ENCODE peak calls at places on chromosomes 2 and 18, in six cellular contexts. U, T, F, Y, J and P are unnamed samples. For H3K4me1, the result is how much of the 10 kb centered on the place peaks cover.

GRCh38 chr2:75505012-75505411 is 55.7 kb downstream of the EVA1A start:
- DNase-seq in J (no peak), U (no peak), F (no peak), T (no peak), Y (no peak), P (no peak)

GRCh38 chr2:191686658-191687057 is 8.7 kb downstream of the NABP1 start:
- DNase-seq in F (no peak), J (no peak), T (no peak), U (no peak), Y (no peak), P (no peak)

GRCh38 chr2:169734172-169734847 is 678 bp downstream of the KLHL23 start:
- DNase-seq in J (no peak), T (no peak), U (peak), Y (peak), F (no peak), P (no peak)

GRCh38 chr2:157419031-157419580 is 24.8 kb downstream of the CYTIP start:
- DNase-seq in F (no peak), J (peak), U (no peak), Y (no peak), T (no peak), P (no peak)

GRCh38 chr2:5690231-5690630 is 2.0 kb upstream of the SOX11 start:
- DNase-seq in J (no peak), Y (no peak), T (no peak), U (no peak), F (no peak), P (peak)

GRCh38 chr2:160221391-160222276 is 21.6 kb upstream of the ITGB6 start:
- DNase-seq in Y (peak), U (no peak), T (no peak), J (no peak), F (peak), P (no peak)

GRCh38 chr18:7677001-7677400 is 109.9 kb downstream of the PTPRM start:
- DNase-seq in U (no peak), Y (no peak), J (no peak), F (no peak), T (no peak), P (no peak)

GRCh38 chr2:119233326-119234020 is 9.8 kb downstream of the STEAP3 start:
- DNase-seq in F (no peak), U (no peak), J (no peak), Y (no peak), T (no peak), P (no peak)

GRCh38 chr2:113973856-113974255 is 84.0 kb downstream of the ACTR3 start:
- DNase-seq in T (no peak), U (no peak), J (no peak), Y (no peak), F (no peak), P (no peak)

GRCh38 chr18:35118641-35119040 is 77.4 kb downstream of the MAPRE2 start:
- DNase-seq in U (no peak), Y (no peak), F (no peak), J (no peak), T (no peak), P (no peak)

GRCh38 chr2:132804045-132804444 is 134.0 kb upstream of the LYPD1 start:
- DNase-seq in U (peak), T (no peak), F (no peak), Y (no peak), J (no peak), P (no peak)

GRCh38 chr2:239369631-239370161 is 31.1 kb downstream of the HDAC4 start:
- DNase-seq in U (no peak), Y (no peak), F (peak), T (no peak), J (peak), P (no peak)

GRCh38 chr2:10921525-10921924 is 9.8 kb downstream of the KCNF1 start:
- DNase-seq in U (no peak), Y (no peak), F (peak), T (no peak), J (peak), P (no peak)

GRCh38 chr18:38427736-38428135 is 862.1 kb upstream of the CELF4 start:
- DNase-seq in U (no peak), T (no peak), J (no peak), F (no peak), Y (no peak), P (no peak)

GRCh38 chr18:41075212-41075611 is 879.8 kb upstream of the PIK3C3 start:
- DNase-seq in F (no peak), T (no peak), U (no peak), Y (no peak), J (no peak), P (no peak)

GRCh38 chr18:55781481-55781957 is 193.5 kb upstream of the TCF4 start:
- DNase-seq in T (peak), Y (no peak), F (no peak), U (peak), J (no peak), P (no peak)

GRCh38 chr2:237414056-237414661 is at the start of gene COL6A3:
- DNase-seq in T (no peak), J (no peak), F (no peak), Y (no peak), U (no peak), P (no peak)

GRCh38 chr2:239339726-239340654 is 60.8 kb downstream of the HDAC4 start:
- DNase-seq in U (no peak), Y (no peak), J (no peak), T (no peak), F (no peak), P (peak)

GRCh38 chr18:9925369-9925768 is 11.6 kb downstream of the VAPA start:
- DNase-seq in T (no peak), F (no peak), Y (no peak), J (no peak), U (no peak), P (no peak)

GRCh38 chr2:27566628-27567027 is 16.2 kb upstream of the ZNF512 start:
- DNase-seq in Y (no peak), U (no peak), T (no peak), F (no peak), J (no peak), P (peak)

GRCh38 chr2:98444436-98445166 is at the start of gene INPP4A:
- DNase-seq in F (peak), Y (peak), J (peak), T (no peak), U (peak), P (no peak)

DNA sequence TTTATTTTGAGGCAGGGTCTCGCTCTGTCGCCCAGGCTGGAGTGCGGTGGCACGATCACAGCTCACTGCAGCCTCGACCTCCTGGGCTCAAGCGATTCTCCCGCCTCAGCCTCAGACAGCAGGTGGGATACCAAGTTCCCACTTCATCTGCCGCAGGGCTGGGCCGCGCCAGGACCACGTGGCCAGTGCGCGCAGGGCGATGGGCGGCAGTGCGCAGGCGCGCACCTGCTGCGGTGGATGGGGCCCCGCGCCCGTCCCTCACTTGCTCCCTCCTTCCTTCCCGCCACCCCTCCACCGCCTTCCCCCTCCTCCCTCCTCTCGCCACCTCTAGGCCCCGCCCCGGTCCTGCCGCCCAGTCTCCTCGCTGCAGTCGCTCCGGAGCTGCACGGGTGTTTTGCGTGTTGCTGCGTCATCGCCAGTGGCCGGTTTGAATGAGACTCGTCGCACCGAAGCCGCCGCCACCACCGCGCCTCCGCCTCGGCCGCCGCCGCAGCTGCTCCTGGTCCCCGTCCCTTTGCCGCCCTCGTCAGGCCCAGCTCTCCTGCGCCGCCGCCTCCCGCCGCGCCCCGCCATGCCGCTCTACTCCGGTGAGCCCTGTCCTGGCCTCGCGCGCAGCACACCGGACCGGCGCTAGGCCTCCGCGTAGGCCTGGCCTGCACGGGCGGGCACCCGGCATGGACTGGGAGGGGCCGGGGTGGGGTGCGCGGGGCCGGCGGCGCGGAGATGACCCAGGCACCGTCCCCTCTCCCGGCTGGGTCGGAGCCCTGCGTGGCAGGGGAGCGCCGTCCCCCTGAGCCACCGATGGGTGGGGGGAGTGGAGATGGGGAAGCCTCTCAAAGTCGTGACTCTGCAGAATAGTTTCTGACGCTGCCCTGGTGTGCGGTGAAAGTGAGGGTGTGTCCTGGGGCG is at the start of gene USP14:
- DNase-seq in T (peak), J (peak), F (peak), U (peak), Y (peak), P (peak)
- TF ChIP-seq POLR2AphosphoS5 in T (no peak), J (peak), F (peak), U (peak), Y (peak), P (peak)

GRCh38 chr2:26190369-26190768 is 17.5 kb downstream of the GAREM2 start:
- DNase-seq in U (no peak), F (no peak), T (no peak), Y (no peak), J (no peak), P (no peak)

GRCh38 chr2:26187114-26187513 is 14.2 kb downstream of the GAREM2 start:
- DNase-seq in U (no peak), J (no peak), F (no peak), Y (no peak), T (no peak), P (no peak)

GRCh38 chr2:26187537-26188104 is 14.7 kb downstream of the GAREM2 start:
- DNase-seq in J (no peak), U (no peak), F (no peak), T (no peak), Y (no peak), P (no peak)

GRCh38 chr2:26189751-26190150 is 16.9 kb downstream of the GAREM2 start:
- DNase-seq in F (no peak), J (no peak), U (no peak), T (no peak), Y (no peak), P (no peak)

GRCh38 chr2:26189123-26189522 is 16.2 kb downstream of the GAREM2 start:
- DNase-seq in T (no peak), F (no peak), J (no peak), U (no peak), Y (no peak), P (no peak)
- H3K4me1 ChIP-seq in T (under half), F (under half), J (under half), U (under half), Y (under half), P (under half)

DNA sequence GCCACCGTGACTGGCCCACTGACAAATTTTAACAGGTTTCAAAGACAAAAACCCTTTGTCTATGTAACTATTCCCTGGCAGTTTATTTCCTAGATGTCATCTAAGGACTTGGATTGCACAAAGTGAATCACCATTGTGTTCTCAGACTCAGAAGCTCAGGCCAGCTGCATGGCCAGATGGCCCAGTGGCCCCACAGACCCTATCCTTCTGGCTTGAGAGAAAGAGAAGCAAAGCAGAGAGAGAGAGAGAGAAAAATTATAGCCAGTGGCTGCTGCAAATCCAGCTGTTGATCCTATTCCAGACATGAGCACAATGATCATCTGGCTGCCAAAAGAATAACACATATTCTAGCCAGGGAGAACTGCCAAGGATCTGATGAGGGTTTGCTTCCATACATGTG is 25.8 kb downstream of the CTLA4 start:
- DNase-seq in U (no peak), F (no peak), J (no peak), Y (no peak), T (no peak), P (no peak)
- TF ChIP-seq POLR2AphosphoS5 in U (no peak), F (no peak), J (no peak), Y (peak), T (no peak), P (no peak)

GRCh38 chr2:9374071-9374730 is 49.1 kb downstream of the ITGB1BP1 start:
- DNase-seq in F (no peak), U (no peak), T (no peak), Y (no peak), J (no peak), P (no peak)
- H3K4me1 ChIP-seq in F (under half), U (under half), T (under half), Y (under half), J (under half), P (under half)

DNA sequence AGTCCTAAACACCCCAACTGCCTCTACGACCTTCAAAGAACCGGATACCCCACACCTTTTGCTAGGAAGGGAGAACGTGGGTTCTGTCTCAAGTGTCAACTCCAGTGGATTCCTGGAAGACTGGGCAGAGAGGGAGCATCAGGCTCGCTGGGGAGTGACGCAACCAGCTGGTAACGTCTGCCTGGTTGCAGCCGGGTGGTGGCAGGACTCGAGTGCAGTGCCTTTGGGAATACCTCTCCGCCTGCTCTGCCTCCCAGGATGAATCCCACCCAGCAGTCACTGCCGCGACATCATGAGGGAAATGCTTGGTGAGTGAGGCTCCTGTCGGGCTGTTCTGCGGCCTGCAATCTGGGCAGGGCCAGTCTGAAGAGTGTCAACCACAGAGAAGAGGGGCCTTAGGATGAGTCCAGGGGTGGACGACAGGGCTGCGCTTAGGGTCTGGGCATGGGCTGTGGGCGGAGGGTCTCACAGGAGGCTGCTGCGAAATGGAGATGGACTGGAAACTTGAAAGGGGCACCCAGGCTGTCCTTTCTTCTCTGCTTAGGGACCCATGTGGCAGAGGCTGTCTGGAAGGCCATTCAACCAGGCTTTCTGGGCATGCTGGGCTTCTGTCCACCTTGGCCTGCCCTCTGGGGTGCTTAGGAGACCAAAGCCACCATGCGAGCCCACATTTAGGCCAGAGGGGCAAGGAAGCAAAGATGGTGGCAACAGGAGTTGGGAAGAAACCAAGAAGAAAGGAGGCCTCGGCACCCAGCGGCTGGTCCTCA is 12.9 kb downstream of the GPR17 start:
- DNase-seq in F (no peak), U (no peak), J (peak), Y (no peak), T (no peak), P (no peak)
- TF ChIP-seq POLR2AphosphoS5 in F (no peak), U (no peak), J (no peak), Y (peak), T (no peak), P (peak)

DNA sequence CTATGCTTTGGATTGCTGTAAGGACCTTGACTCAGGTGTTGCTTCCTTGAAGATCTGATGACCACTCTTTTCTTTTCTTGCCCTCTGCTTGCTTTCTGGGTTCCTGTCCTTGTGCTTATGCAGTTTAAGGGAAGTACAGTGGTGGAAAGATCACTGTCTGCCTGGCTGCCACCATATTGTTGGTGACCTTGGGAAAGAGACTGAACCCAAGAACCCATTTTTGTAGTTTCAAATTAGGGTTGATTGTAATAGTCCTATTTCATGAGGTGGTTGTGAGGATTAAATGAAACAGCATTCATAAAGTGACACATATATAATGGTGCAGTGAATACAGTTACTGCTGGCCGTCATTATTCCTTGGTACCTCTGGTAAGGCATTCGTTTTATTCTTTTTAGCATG is 41.1 kb downstream of the MAP4K4 start:
- DNase-seq in T (no peak), Y (no peak), J (no peak), U (no peak), F (no peak), P (no peak)
- H3K4me1 ChIP-seq in T (under half), Y (half or more), J (half or more), U (half or more), F (half or more), P (half or more)

GRCh38 chr2:54329482-54330225 is 73.6 kb upstream of the TSPYL6 start:
- DNase-seq in U (no peak), T (no peak), F (no peak), Y (no peak), J (no peak), P (no peak)
- TF ChIP-seq POLR2AphosphoS5 in U (no peak), T (no peak), F (no peak), Y (no peak), J (no peak), P (no peak)

GRCh38 chr2:240885566-240885965 is 10.4 kb downstream of the MAB21L4 start:
- DNase-seq in Y (no peak), F (no peak), J (peak), T (no peak), U (no peak), P (no peak)
- H3K4me1 ChIP-seq in Y (under half), F (under half), J (under half), T (under half), U (under half), P (under half)

DNA sequence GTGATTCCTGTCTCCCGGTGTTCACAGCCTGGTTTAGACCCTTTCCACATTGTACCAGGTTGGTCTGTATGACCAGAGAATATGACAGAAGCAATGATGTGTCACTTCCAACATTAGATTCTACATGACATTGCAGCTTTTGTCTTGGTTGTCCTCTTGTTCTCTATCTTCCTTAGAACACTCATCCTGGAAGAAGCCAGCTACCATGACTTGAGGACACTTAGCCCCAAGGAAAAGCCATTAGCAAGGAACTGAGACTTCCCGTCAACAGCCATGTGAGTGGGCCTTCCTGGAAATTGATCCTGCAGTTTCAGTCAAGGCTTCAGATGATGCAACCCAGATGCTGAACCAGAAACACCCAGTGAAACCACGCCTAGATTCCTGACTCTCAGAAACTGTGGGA is 143.3 kb downstream of the MREG start:
- DNase-seq in F (peak), Y (no peak), U (no peak), T (no peak), J (no peak), P (no peak)
- TF ChIP-seq POLR2AphosphoS5 in F (peak), Y (peak), U (no peak), T (no peak), J (no peak), P (no peak)